ENCODE peak calls at places on chromosomes 16 and 17, in nine cellular contexts. W, L, X, E, Y, M, B, S and H are unnamed samples.

GRCh38 chr16:79173101-79173500 is 427.4 kb downstream of the MAF start:
- DNase-seq in L (no peak), M (no peak), W (no peak), S (no peak), Y (no peak), E (no peak), B (no peak), X (no peak), H (no peak)

GRCh38 chr17:81802048-81802758 is 1.7 kb upstream of the GCGR start:
- DNase-seq in Y (no peak), W (no peak), X (no peak), B (no peak), S (no peak), M (no peak), L (no peak), E (peak), H (no peak)

GRCh38 chr17:8046306-8046928 is 7.6 kb downstream of the ALOX15B start:
- DNase-seq in B (no peak), L (no peak), X (no peak), M (no peak), S (no peak), E (no peak), Y (no peak), W (no peak), H (no peak)

GRCh38 chr17:29617125-29617480 is 5.6 kb downstream of the CORO6 start:
- DNase-seq in X (peak), Y (peak), E (no peak), B (peak), M (peak), L (peak), S (no peak), W (peak), H (peak)

GRCh38 chr17:46853896-46854444 is 2.6 kb downstream of the WNT9B start:
- DNase-seq in E (no peak), X (peak), S (no peak), Y (no peak), B (no peak), M (no peak), W (no peak), L (no peak), H (no peak)

GRCh38 chr16:9090101-9090959 is 1.1 kb upstream of the HAPSTR1 start:
- DNase-seq in E (peak), B (peak), L (peak), S (no peak), X (no peak), M (peak), W (peak), Y (peak), H (peak)

GRCh38 chr17:14499976-14500375 is 199.1 kb downstream of the HS3ST3B1 start:
- DNase-seq in E (no peak), M (no peak), X (no peak), W (no peak), S (no peak), B (no peak), Y (no peak), L (no peak), H (no peak)

GRCh38 chr16:57203451-57203850 is 17.3 kb downstream of the RSPRY1 start:
- DNase-seq in M (no peak), Y (no peak), X (no peak), B (no peak), S (no peak), E (no peak), W (no peak), L (no peak), H (no peak)

GRCh38 chr16:17358846-17359245 is 111.9 kb downstream of the XYLT1 start:
- DNase-seq in W (no peak), L (no peak), X (no peak), M (no peak), B (no peak), S (no peak), E (no peak), Y (no peak), H (no peak)

GRCh38 chr17:10744509-10745000 is 14.7 kb upstream of the TMEM220 start:
- DNase-seq in B (no peak), M (no peak), X (no peak), S (no peak), W (peak), L (no peak), E (no peak), Y (no peak), H (no peak)

GRCh38 chr16:68235105-68235881 is 634 bp downstream of the ESRP2 start:
- DNase-seq in X (peak), Y (no peak), B (no peak), E (no peak), S (no peak), W (peak), M (no peak), L (peak), H (no peak)

GRCh38 chr16:84314373-84314772 is 19.7 kb downstream of the WFDC1 start:
- DNase-seq in W (no peak), M (no peak), S (no peak), B (no peak), E (no peak), L (no peak), Y (no peak), X (peak), H (no peak)

GRCh38 chr17:17739388-17740066 is 58.3 kb downstream of the RAI1 start:
- DNase-seq in E (no peak), M (no peak), X (peak), W (peak), B (no peak), Y (peak), L (no peak), S (no peak), H (peak)

GRCh38 chr17:33233855-33234228 is 59.3 kb downstream of the ASIC2 start:
- DNase-seq in M (peak), B (peak), L (no peak), S (no peak), W (no peak), E (no peak), X (no peak), Y (peak), H (peak)

GRCh38 chr17:72529386-72529785 is 408.6 kb downstream of the SOX9 start:
- DNase-seq in M (no peak), X (no peak), B (no peak), Y (no peak), E (no peak), W (no peak), S (no peak), L (no peak), H (no peak)

GRCh38 chr17:50766222-50767023 is 895 bp downstream of the ANKRD40CL start:
- DNase-seq in E (no peak), M (no peak), Y (no peak), X (no peak), W (no peak), L (no peak), S (no peak), B (peak), H (no peak)

GRCh38 chr17:32440722-32441121 is 3.6 kb upstream of the PSMD11 start:
- DNase-seq in L (no peak), B (no peak), X (no peak), E (no peak), W (no peak), Y (no peak), M (no peak), S (no peak), H (no peak)

GRCh38 chr17:65459667-65460415 is 101.6 kb downstream of the AXIN2 start:
- DNase-seq in S (no peak), L (no peak), E (no peak), M (no peak), X (no peak), Y (no peak), B (no peak), W (no peak), H (no peak)

GRCh38 chr17:48497103-48497502 is 33.7 kb downstream of the HOXB1 start:
- DNase-seq in Y (no peak), L (no peak), X (peak), W (no peak), B (no peak), M (no peak), E (no peak), S (no peak), H (no peak)

GRCh38 chr17:63476494-63476856 is 386 bp upstream of the ACE start:
- DNase-seq in E (no peak), X (no peak), Y (no peak), B (no peak), S (no peak), W (no peak), M (no peak), L (peak), H (no peak)

GRCh38 chr17:35856603-35857002 is 12.1 kb downstream of the HEATR9 start:
- DNase-seq in M (no peak), L (no peak), X (no peak), E (no peak), Y (no peak), B (no peak), S (no peak), W (no peak), H (no peak)

GRCh38 chr17:10032142-10032541 is 127.1 kb upstream of the RCVRN start:
- DNase-seq in E (no peak), M (no peak), L (no peak), S (peak), X (no peak), Y (no peak), B (no peak), W (no peak), H (no peak)

GRCh38 chr16:52742608-52743007 is 195.7 kb upstream of the TOX3 start:
- DNase-seq in X (no peak), L (no peak), Y (no peak), M (no peak), S (no peak), B (no peak), E (no peak), W (no peak), H (no peak)

GRCh38 chr16:11534262-11534661 is 52.5 kb downstream of the LITAF start:
- DNase-seq in M (no peak), S (no peak), W (no peak), E (no peak), B (no peak), X (no peak), L (no peak), Y (no peak), H (no peak)

GRCh38 chr16:11796227-11797165 is 562 bp downstream of the ZC3H7A start:
- DNase-seq in Y (peak), W (peak), L (peak), S (no peak), X (no peak), E (no peak), M (peak), B (peak), H (peak)

GRCh38 chr16:74817851-74818250 is 43.2 kb upstream of the FA2H start:
- DNase-seq in E (no peak), Y (no peak), L (no peak), B (no peak), S (no peak), W (no peak), X (no peak), M (no peak), H (no peak)

GRCh38 chr16:68760671-68761275 is 23.7 kb downstream of the CDH1 start:
- DNase-seq in L (no peak), X (peak), Y (no peak), M (no peak), E (no peak), W (no peak), B (peak), S (no peak), H (no peak)

GRCh38 chr17:47311420-47311819 is 12.3 kb upstream of the EFCAB13 start:
- DNase-seq in B (no peak), Y (no peak), W (no peak), E (no peak), M (no peak), S (no peak), X (no peak), L (no peak), H (no peak)

DNA sequence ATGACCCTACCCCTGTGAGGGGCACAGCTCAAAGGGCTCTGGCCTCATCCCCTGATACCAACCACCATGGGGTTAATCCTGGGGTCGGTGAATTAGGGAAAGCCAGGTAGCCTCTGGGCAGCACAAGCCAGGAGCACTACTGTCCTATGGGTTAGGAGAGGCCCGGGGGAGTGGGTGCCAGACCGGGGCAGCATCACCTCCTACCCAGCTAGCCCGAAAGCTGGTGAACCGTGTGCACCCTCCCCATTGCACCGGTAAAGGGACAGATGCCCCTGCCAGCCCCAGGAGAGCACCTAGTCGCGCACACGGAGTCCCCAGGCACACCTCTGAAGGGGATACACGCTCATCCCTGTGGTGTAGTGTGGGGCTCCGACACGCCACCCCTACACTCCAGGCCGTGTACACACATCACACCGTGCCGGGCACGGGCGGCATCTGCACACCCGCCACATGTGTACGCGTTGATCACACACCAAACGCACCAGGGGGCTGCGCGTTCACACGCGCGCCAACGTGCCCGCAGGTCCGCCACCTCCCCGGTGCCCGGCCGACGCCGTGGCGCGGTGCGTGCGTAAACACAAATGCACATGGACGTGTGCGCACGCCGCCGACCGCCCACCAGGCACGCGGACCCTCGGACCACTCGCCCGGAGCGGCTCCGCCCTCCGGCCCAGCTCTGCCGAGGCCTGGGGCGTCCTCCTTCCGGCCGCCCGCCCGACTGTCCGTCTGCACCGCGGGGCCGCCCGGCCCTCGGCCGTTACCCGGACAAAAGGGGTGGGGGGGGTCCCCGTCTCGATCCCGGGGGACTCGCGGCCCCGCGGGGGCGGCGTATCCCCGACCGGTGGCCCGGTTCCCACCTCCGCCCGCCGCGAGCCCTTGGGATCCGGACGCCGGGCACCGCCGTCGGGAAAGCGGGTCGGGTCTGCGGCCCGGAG is 785 bp downstream of the UBALD1 start:
- DNase-seq in S (no peak), W (no peak), Y (no peak), L (peak), B (peak), E (no peak), M (peak), X (no peak), H (peak)
- TF ChIP-seq CTCF in S (no peak), W (no peak), Y (no peak), L (no peak), B (no peak), E (no peak), M (no peak), X (no peak), H (no peak)

DNA sequence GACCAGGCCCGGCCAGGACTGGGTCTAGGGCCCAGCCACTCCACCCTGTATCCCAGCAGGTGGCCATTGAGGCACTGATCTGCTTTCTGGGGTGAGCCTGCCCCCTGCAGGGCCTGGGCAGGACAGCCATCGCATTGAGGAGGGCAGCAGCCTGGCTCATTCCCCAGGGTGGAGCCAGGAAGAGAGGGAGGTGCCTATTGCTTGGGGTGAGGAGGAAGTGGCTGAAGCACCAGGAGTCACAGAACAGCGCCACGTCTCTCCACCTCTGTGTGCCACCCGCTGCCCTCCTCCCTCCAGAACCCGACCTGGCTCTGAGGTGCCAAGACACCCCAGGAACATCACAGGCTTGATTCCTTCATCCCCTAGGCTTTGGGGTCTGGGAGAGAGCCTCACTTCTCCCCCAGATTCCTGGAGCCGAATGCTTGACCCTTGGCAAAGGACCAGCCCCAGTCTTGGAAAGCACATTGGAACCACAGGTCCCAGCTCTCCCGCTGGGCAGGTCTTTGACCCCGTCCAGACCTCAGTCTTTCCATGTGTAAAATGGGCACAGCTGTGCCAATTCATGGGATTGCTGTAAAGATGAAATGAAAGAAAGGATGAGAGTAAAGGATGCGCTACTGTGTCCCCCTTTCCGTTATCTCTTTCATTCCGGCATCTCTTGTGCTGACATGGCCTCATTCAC is 7.2 kb upstream of the KRT36 start:
- DNase-seq in W (peak), L (peak), S (peak), X (peak), M (peak), E (no peak), Y (peak), B (peak), H (peak)
- TF ChIP-seq CTCF in W (peak), L (peak), S (peak), X (peak), M (peak), E (peak), Y (peak), B (peak), H (peak)

DNA sequence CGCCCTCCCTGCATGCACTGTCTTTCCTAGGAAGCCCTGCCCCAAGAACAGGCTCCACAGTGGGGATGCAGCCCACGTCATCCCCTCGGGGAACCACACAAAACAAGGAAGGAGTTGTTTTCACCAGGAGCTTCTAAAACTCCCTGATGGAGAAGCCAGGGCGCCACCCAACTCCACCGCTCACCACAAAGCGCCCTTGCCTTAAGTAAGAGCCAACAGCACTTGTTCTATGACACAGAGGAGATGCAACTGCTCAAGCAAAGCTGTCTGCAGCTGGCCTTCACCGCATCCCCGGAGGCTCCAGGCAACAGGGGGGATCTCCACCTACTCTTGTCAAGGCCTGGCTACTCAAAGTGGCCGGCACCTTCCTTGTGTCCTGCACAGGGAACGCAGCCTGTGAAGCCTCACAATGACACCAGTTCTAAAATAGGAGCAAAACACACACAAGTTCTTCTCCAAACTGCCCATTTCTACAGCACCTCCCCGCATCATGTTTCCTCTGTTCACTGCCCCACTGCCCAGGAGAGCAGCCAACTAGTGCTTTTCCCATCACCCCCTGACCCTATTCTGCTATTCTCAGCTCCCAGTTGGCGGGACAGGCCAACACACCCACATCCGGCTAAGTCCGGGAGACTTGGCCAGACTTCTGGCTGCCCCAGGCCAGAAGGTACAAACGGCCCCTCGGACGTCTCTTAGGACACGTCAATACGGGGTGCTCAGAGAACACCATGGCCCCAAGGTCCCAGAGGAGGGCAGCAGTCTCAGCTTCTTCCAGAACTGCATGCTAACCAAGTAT is 24.2 kb downstream of the MPG start:
- DNase-seq in M (peak), S (no peak), W (no peak), E (no peak), Y (peak), B (no peak), X (no peak), L (no peak), H (peak)
- TF ChIP-seq CTCF in M (no peak), S (no peak), W (no peak), E (no peak), Y (no peak), B (no peak), X (no peak), L (no peak), H (no peak)

GRCh38 chr16:7614022-7614795 is 281.6 kb downstream of the RBFOX1 start:
- DNase-seq in X (no peak), M (no peak), Y (no peak), L (peak), S (no peak), E (no peak), W (no peak), B (no peak), H (no peak)

GRCh38 chr16:7613518-7613917 is 280.9 kb downstream of the RBFOX1 start:
- DNase-seq in E (no peak), X (no peak), M (no peak), B (no peak), W (no peak), S (no peak), L (no peak), Y (no peak), H (no peak)

DNA sequence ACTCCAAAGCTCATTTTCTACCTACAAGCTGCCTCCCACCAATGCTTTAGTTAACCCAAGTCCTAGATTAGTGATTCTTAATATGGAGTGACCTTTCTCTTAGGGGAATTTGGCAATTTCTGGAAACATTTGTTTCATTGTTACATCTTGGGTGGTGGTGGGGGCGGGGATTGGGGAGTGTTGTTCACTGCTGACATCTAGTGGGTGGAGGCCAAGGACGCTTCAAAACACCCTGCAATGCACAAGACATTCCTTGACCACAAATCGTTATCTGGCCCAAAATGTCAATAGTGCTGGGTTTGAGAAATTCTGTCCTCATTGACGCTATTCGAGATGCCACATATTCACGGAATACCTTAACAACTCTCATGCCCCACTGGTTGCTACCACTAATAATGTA is 282.9 kb downstream of the RBFOX1 start:
- DNase-seq in E (no peak), M (no peak), W (no peak), B (no peak), S (no peak), L (no peak), Y (peak), X (no peak), H (no peak)
- TF ChIP-seq CTCF in E (no peak), M (peak), W (no peak), B (no peak), S (no peak), L (no peak), Y (no peak), X (no peak), H (no peak)

DNA sequence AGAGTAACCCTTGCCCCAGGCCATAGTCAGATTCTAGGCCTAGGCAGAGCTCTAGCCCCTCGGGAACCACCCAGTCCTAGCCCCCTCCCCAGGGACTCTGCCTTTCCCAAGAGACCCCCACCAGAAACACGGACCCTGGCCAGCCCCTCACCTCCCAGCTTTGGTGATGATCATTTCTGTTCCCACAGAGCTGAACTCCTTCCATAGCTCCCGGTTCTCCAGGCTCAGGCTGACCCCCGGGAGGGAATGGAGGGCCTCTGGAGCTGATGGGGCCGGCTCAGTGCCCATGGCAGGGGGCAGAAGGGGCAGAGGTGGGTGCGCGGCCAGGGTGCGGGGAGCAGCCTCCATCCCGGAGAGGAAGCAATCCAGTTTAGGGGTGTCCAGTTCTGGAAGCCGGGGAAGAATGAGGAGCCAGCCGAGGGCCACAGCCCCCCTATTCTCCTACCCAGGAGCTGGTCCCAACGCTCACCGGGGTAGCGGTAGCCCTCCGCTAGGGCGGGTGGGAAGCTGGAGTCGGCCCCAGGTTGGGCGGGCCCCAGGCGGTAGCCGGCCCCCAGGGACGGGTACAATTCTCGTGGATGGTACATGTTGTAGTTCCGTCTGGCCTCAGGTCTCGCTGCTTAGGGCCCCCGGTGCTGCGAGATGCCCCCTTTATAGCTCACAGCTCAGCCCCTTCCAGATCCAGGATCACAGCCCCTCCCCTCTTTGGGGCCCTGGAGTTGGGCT is 954 bp downstream of the TBX6 start:
- DNase-seq in B (no peak), W (no peak), S (no peak), Y (no peak), X (no peak), M (no peak), L (no peak), E (no peak), H (no peak)
- TF ChIP-seq CTCF in B (no peak), W (no peak), S (no peak), Y (no peak), X (no peak), M (no peak), L (no peak), E (no peak), H (no peak)